ENCODE peak calls at places on chromosome 5, in eight cellular contexts. V is stimulated activated CD8-positive, alpha-beta memory T cell treated with anti-CD3 and anti-CD28 coated beads, Interleukin-2, amount 100 ng/mL, for 48 hours; S is A673; X is AG04450; K is DMS153; M is activated naive CD4-positive, alpha-beta T cell; H is T1000; G is H54. R is an unnamed sample.

GRCh38 chr5:76556511-76557221 is 66.5 kb downstream of the F2RL2 start:
- DNase-seq in V (no peak), S (no peak), M (no peak), H (no peak), K (no peak), G (no peak), X (no peak), R (no peak)

GRCh38 chr5:7850533-7851239 is at the start of gene CFAP90:
- DNase-seq in S (peak), G (no peak), M (no peak), X (no peak), V (no peak), K (no peak), H (no peak), R (no peak)

GRCh38 chr5:150562832-150563231 is 54.9 kb downstream of the NDST1 start:
- DNase-seq in H (peak), V (no peak), S (peak), X (no peak), G (no peak), M (no peak), K (no peak), R (no peak)

GRCh38 chr5:138180183-138180782 is 1.4 kb downstream of the KIF20A start:
- DNase-seq in M (no peak), V (no peak), G (peak), H (no peak), K (peak), S (peak), X (peak), R (no peak)

GRCh38 chr5:90528704-90529233 is 615 bp downstream of the LYSMD3 start:
- DNase-seq in M (no peak), X (no peak), V (no peak), S (peak), G (no peak), H (no peak), K (no peak), R (no peak)

GRCh38 chr5:74582853-74583252 is 57.7 kb downstream of the ENC1 start:
- DNase-seq in K (no peak), M (no peak), V (no peak), X (no peak), H (no peak), S (no peak), G (no peak), R (no peak)

GRCh38 chr5:177317959-177318377 is 6.3 kb upstream of the MXD3 start:
- DNase-seq in S (peak), M (peak), H (peak), V (peak), K (peak), G (peak), X (peak), R (no peak)

GRCh38 chr5:127392762-127393161 is 102.2 kb downstream of the MEGF10 start:
- DNase-seq in X (no peak), M (no peak), G (no peak), V (no peak), K (no peak), S (no peak), H (no peak), R (peak)

GRCh38 chr5:39256472-39256871 is 37.1 kb upstream of the FYB1 start:
- DNase-seq in X (peak), H (peak), V (no peak), G (peak), S (no peak), M (no peak), K (no peak), R (peak)

GRCh38 chr5:36398137-36398536 is 96.4 kb upstream of the RANBP3L start:
- DNase-seq in M (no peak), S (peak), X (no peak), G (no peak), K (peak), V (no peak), H (no peak), R (no peak)

GRCh38 chr5:90529939-90530677 is 724 bp upstream of the LYSMD3 start:
- DNase-seq in M (peak), G (peak), K (peak), X (peak), S (peak), H (peak), V (peak), R (peak)

GRCh38 chr5:177478711-177479646 is 5.5 kb upstream of the DBN1 start:
- DNase-seq in G (no peak), K (no peak), M (no peak), V (no peak), S (no peak), H (no peak), X (no peak), R (no peak)

GRCh38 chr5:54738118-54738972 is 220.8 kb downstream of the SNX18 start:
- DNase-seq in M (no peak), V (no peak), S (no peak), K (peak), X (no peak), G (peak), H (no peak), R (no peak)

GRCh38 chr5:141135718-141136266 is 786 bp downstream of the PCDHB5 start:
- DNase-seq in H (no peak), S (peak), M (no peak), K (no peak), V (no peak), G (no peak), X (no peak), R (no peak)

GRCh38 chr5:84249918-84250635 is 134.6 kb downstream of the EDIL3 start:
- DNase-seq in X (peak), H (peak), G (peak), S (peak), M (no peak), K (no peak), V (no peak), R (no peak)

GRCh38 chr5:120504057-120504456 is 40.0 kb downstream of the PRR16 start:
- DNase-seq in X (no peak), H (no peak), V (no peak), G (no peak), K (no peak), S (no peak), M (no peak), R (no peak)

GRCh38 chr5:123209163-123210013 is 120.3 kb downstream of the PRDM6 start:
- DNase-seq in H (peak), V (no peak), S (peak), M (no peak), G (peak), K (no peak), X (peak), R (peak)

GRCh38 chr5:55484531-55484930 is 50.2 kb downstream of the PLPP1 start:
- DNase-seq in M (no peak), X (no peak), K (no peak), G (no peak), S (no peak), V (no peak), H (no peak), R (no peak)

GRCh38 chr5:84091400-84091799 is 293.3 kb downstream of the EDIL3 start:
- DNase-seq in V (no peak), M (no peak), H (no peak), K (no peak), X (no peak), S (no peak), G (no peak), R (no peak)

GRCh38 chr5:154813736-154814135 is 36.7 kb downstream of the FAXDC2 start:
- DNase-seq in G (no peak), X (no peak), M (no peak), V (no peak), H (no peak), S (no peak), K (no peak), R (no peak)

GRCh38 chr5:133606835-133607234 is 5.5 kb downstream of the FSTL4 start:
- DNase-seq in K (no peak), H (no peak), V (no peak), S (no peak), G (no peak), M (no peak), X (no peak), R (no peak)

GRCh38 chr5:100505984-100506670 is 29.0 kb upstream of the FAM174A start:
- DNase-seq in K (no peak), X (peak), H (peak), S (peak), G (peak), V (no peak), M (no peak), R (peak)

GRCh38 chr5:132253008-132253441 is 4.5 kb upstream of the PDLIM4 start:
- DNase-seq in H (no peak), S (no peak), K (peak), M (no peak), G (no peak), V (no peak), X (no peak), R (no peak)

GRCh38 chr5:111129938-111130337 is 37.8 kb downstream of the WDR36 start:
- DNase-seq in G (no peak), H (no peak), K (no peak), V (no peak), S (no peak), X (no peak), M (no peak), R (peak)

GRCh38 chr5:114450516-114450909 is 88.6 kb downstream of the KCNN2 start:
- DNase-seq in M (no peak), X (no peak), G (no peak), H (no peak), S (peak), V (no peak), K (no peak), R (no peak)

R was measured in BJ.